ENCODE peak calls at places on chromosomes 4 and X, in four cellular contexts. M is kidney tubule cell, N is germinal center, Y is pancreas. H is an unnamed sample.

GRCh38 chr4:29336851-29337250 is 1383.3 kb upstream of the PCDH7 start:
- DNase-seq in M (no peak), N (no peak), Y (no peak), H (no peak)

GRCh38 chrX:56600141-56600540 is 36.7 kb downstream of the UBQLN2 start:
- DNase-seq in M (no peak), N (no peak), Y (no peak), H (no peak)

GRCh38 chr4:53551963-53552362 is 39.3 kb downstream of the LNX1 start:
- DNase-seq in M (no peak), N (no peak), Y (no peak), H (no peak)

GRCh38 chrX:45771114-45771513 is 570.4 kb upstream of the DIPK2B start:
- DNase-seq in M (peak), N (no peak), Y (no peak), H (no peak)

GRCh38 chrX:106415276-106415895 is 196.4 kb upstream of the RADX start:
- DNase-seq in M (peak), N (peak), Y (no peak), H (peak)

GRCh38 chrX:124256981-124257380 is 75.5 kb upstream of the TEX13D start:
- DNase-seq in M (no peak), N (no peak), Y (no peak), H (no peak)

GRCh38 chrX:24838624-24839023 is 144.9 kb downstream of the POLA1 start:
- DNase-seq in M (peak), N (no peak), Y (no peak), H (no peak)

GRCh38 chr4:174318829-174319764 is 35.4 kb downstream of the CEP44 start:
- DNase-seq in M (peak), N (peak), Y (no peak), H (no peak)

GRCh38 chr4:96260071-96260682 is 420.3 kb downstream of the PDHA2 start:
- DNase-seq in M (no peak), N (no peak), Y (no peak), H (no peak)

GRCh38 chr4:96593422-96593821 is 753.5 kb downstream of the PDHA2 start:
- DNase-seq in M (no peak), N (no peak), Y (peak), H (no peak)

GRCh38 chrX:23885803-23886202 is 21.9 kb downstream of the APOO start:
- DNase-seq in M (no peak), N (no peak), Y (no peak), H (no peak)

GRCh38 chrX:65971151-65971550 is 68.7 kb downstream of the VSIG4 start:
- DNase-seq in M (no peak), N (no peak), Y (no peak), H (no peak)

GRCh38 chr4:24262616-24263015 is 321.7 kb downstream of the DHX15 start:
- DNase-seq in M (peak), N (no peak), Y (no peak), H (no peak)

GRCh38 chr4:23084559-23085248 is 392.0 kb downstream of the GBA3 start:
- DNase-seq in M (peak), N (no peak), Y (no peak), H (no peak)

GRCh38 chr4:27176400-27176799 is 315.8 kb downstream of the STIM2 start:
- DNase-seq in M (peak), N (no peak), Y (no peak), H (no peak)

GRCh38 chrX:152925835-152926234 is 28.0 kb downstream of the ZNF185 start:
- DNase-seq in M (no peak), N (no peak), Y (no peak), H (no peak)

GRCh38 chrX:39755152-39756032 is 342.4 kb downstream of the BCOR start:
- DNase-seq in M (peak), N (no peak), Y (peak), H (no peak)

GRCh38 chr4:11281720-11282119 is 147.0 kb downstream of the HS3ST1 start:
- DNase-seq in M (peak), N (no peak), Y (no peak), H (no peak)

GRCh38 chrX:24728530-24728929 is 34.8 kb downstream of the POLA1 start:
- DNase-seq in M (no peak), N (no peak), Y (no peak), H (no peak)

GRCh38 chrX:48854898-48855297 is 19.5 kb upstream of the PCSK1N start:
- DNase-seq in M (peak), N (no peak), Y (no peak), H (no peak)

GRCh38 chr4:126604273-126604867 is 1028.4 kb upstream of the INTU start:
- DNase-seq in M (peak), N (no peak), Y (no peak), H (no peak)

GRCh38 chrX:56738670-56739069 is 9.6 kb downstream of the NBDY start:
- DNase-seq in M (peak), N (no peak), Y (no peak), H (no peak)

GRCh38 chr4:167031534-167032156 is 202.6 kb downstream of the SPOCK3 start:
- DNase-seq in M (no peak), N (no peak), Y (no peak), H (no peak)

GRCh38 chr4:53512608-53513007 is 78.7 kb downstream of the LNX1 start:
- DNase-seq in M (no peak), N (no peak), Y (no peak), H (no peak)

GRCh38 chr4:113232194-113232593 is 182.7 kb downstream of the ANK2 start:
- DNase-seq in M (peak), N (no peak), Y (no peak), H (no peak)

GRCh38 chrX:118216488-118216887 is 99.9 kb upstream of the KLHL13 start:
- DNase-seq in M (no peak), N (no peak), Y (peak), H (no peak)

GRCh38 chr4:176753049-176753448 is 39.7 kb downstream of the VEGFC start:
- DNase-seq in M (peak), N (no peak), Y (no peak), H (no peak)

GRCh38 chr4:1449833-1450741 is 43.8 kb upstream of the NKX1-1 start:
- DNase-seq in M (no peak), N (no peak), Y (no peak), H (no peak)

GRCh38 chr4:144056800-144057199 is 37.6 kb upstream of the GYPB start:
- DNase-seq in M (no peak), N (no peak), Y (no peak), H (no peak)

GRCh38 chr4:6104541-6105130 is 86.4 kb upstream of the C4orf50 start:
- DNase-seq in M (no peak), N (no peak), Y (no peak), H (no peak)

GRCh38 chr4:40289366-40290188 is 45.6 kb upstream of the CHRNA9 start:
- DNase-seq in M (peak), N (no peak), Y (no peak), H (peak)

GRCh38 chr4:169727616-169728015 is 30.1 kb downstream of the HPF1 start:
- DNase-seq in M (no peak), N (no peak), Y (no peak), H (no peak)

GRCh38 chr4:37799941-37800554 is 26.4 kb upstream of the PGM2 start:
- DNase-seq in M (no peak), N (no peak), Y (no peak), H (no peak)

GRCh38 chr4:587671-588350 is 11.7 kb upstream of the TMEM271 start:
- DNase-seq in M (no peak), N (no peak), Y (no peak), H (no peak)

GRCh38 chr4:7646384-7647061 is 211.8 kb upstream of the PSAPL1 start:
- DNase-seq in M (no peak), N (no peak), Y (no peak), H (no peak)

GRCh38 chr4:152454398-152455011 is 81.4 kb downstream of the FBXW7 start:
- DNase-seq in M (peak), N (peak), Y (no peak), H (no peak)

H was measured in B cell.